ENCODE peak calls at places on chromosomes 3 and 15, in seven cellular contexts. Q, A, I, K, C, X and T are unnamed samples.

GRCh38 chr3:52786330-52787215 is 8.0 kb upstream of the ITIH3 start:
- DNase-seq in K (peak; percentile 49), A (no peak), Q (no peak), I (no peak), X (no peak), C (no peak), T (peak; percentile 20)

GRCh38 chr3:10495003-10495402 is 10.4 kb downstream of the ATP2B2 start:
- DNase-seq in A (peak; percentile 60), C (peak; percentile 58), I (no peak), Q (peak; percentile 74), X (peak; percentile 20), K (no peak), T (peak; percentile 72)

GRCh38 chr3:195224156-195224979 is 46.6 kb downstream of the XXYLT1 start:
- DNase-seq in I (no peak), C (no peak), K (no peak), Q (no peak), X (no peak), A (no peak), T (peak; percentile 25)

GRCh38 chr15:53716909-53717878 is 42.3 kb downstream of the WDR72 start:
- DNase-seq in X (peak; percentile 21), Q (no peak), A (peak; percentile 20), I (no peak), K (no peak), C (no peak), T (no peak)

GRCh38 chr15:68389041-68389930 is 42.7 kb downstream of the ITGA11 start:
- DNase-seq in X (no peak), I (no peak), A (no peak), C (no peak), K (no peak), Q (no peak), T (peak; percentile 10)

GRCh38 chr3:128598884-128599664 is 51.5 kb downstream of the RPN1 start:
- DNase-seq in K (no peak), A (no peak), I (no peak), X (no peak), C (no peak), Q (no peak), T (no peak)

GRCh38 chr3:138567403-138567802 is 26.7 kb downstream of the CEP70 start:
- DNase-seq in K (no peak), C (no peak), I (no peak), A (peak; percentile 35), Q (no peak), X (no peak), T (no peak)

GRCh38 chr15:78750566-78750965 is 60.7 kb downstream of the ADAMTS7 start:
- DNase-seq in C (no peak), X (no peak), K (peak; percentile 70), Q (no peak), A (no peak), I (no peak), T (no peak)

GRCh38 chr15:74642724-74643367 is 27.2 kb downstream of the CLK3 start:
- DNase-seq in C (no peak), A (no peak), K (no peak), X (peak; percentile 87), I (peak; percentile 44), Q (peak; percentile 55), T (no peak)

GRCh38 chr3:142134799-142135325 is 14.5 kb downstream of the TFDP2 start:
- DNase-seq in A (no peak), I (no peak), K (no peak), X (no peak), C (no peak), Q (no peak), T (no peak)

GRCh38 chr15:98663045-98663444 is 14.7 kb downstream of the IGF1R start:
- DNase-seq in A (no peak), C (no peak), K (no peak), I (no peak), X (no peak), Q (no peak), T (no peak)

GRCh38 chr15:72342385-72342784 is 22.4 kb upstream of the CELF6 start:
- DNase-seq in A (peak; percentile 33), K (no peak), I (peak; percentile 22), X (peak; percentile 31), C (peak; percentile 7), Q (no peak), T (no peak)

GRCh38 chr3:52831500-52832301 is 1.2 kb upstream of the ITIH4 start:
- DNase-seq in Q (peak; percentile 67), X (peak; percentile 72), I (peak; percentile 34), C (peak; percentile 68), K (peak; percentile 62), A (peak; percentile 64), T (peak; percentile 73)

GRCh38 chr3:34237946-34238345 is 439.5 kb downstream of the PDCD6IP start:
- DNase-seq in A (no peak), C (no peak), Q (no peak), X (no peak), K (no peak), I (no peak), T (no peak)

GRCh38 chr3:65665922-65666321 is 372.8 kb downstream of the MAGI1 start:
- DNase-seq in C (no peak), A (no peak), K (no peak), I (no peak), X (no peak), Q (no peak), T (no peak)

GRCh38 chr3:13143381-13144004 is 70.3 kb upstream of the IQSEC1 start:
- DNase-seq in X (no peak), C (no peak), Q (peak; percentile 42), A (no peak), K (peak; percentile 25), I (peak; percentile 2), T (no peak)

GRCh38 chr3:186057594-186057993 is 51.3 kb downstream of the ETV5 start:
- DNase-seq in Q (no peak), C (no peak), I (no peak), K (no peak), X (no peak), A (no peak), T (no peak)

GRCh38 chr15:67010898-67011619 is 54.3 kb upstream of the SMAD3 start:
- DNase-seq in K (no peak), A (no peak), Q (peak; percentile 41), C (no peak), X (no peak), I (no peak), T (no peak)

GRCh38 chr3:7800006-7800780 is 701.4 kb upstream of the LMCD1 start:
- DNase-seq in Q (no peak), I (no peak), X (peak; percentile 34), A (no peak), K (no peak), C (no peak), T (no peak)

GRCh38 chr15:34038404-34039179 is 412 bp downstream of the AVEN start:
- DNase-seq in X (peak; percentile 75), A (peak; percentile 55), K (peak; percentile 94), Q (peak; percentile 75), I (peak; percentile 81), C (no peak), T (peak; percentile 33)
- TF ChIP-seq POLR2A in X (peak; percentile 74), A (peak; percentile 75), K (no peak), Q (no peak), I (peak; percentile 24), C (peak; percentile 82), T (no peak)

GRCh38 chr15:82532991-82533481 is 7.2 kb downstream of the RPS17 start:
- DNase-seq in C (no peak), Q (no peak), I (no peak), X (no peak), A (no peak), K (no peak), T (no peak)
- TF ChIP-seq POLR2AphosphoS5 in C (no peak), Q (no peak), I (no peak), X (no peak), A (no peak), K (no peak), T (no peak)

GRCh38 chr3:180612363-180612762 is 10.4 kb downstream of the TTC14 start:
- DNase-seq in A (no peak), X (no peak), I (no peak), K (no peak), C (no peak), Q (no peak), T (no peak)
- TF ChIP-seq POLR2A in A (no peak), X (no peak), I (no peak), K (no peak), C (no peak), Q (no peak), T (no peak)

DNA sequence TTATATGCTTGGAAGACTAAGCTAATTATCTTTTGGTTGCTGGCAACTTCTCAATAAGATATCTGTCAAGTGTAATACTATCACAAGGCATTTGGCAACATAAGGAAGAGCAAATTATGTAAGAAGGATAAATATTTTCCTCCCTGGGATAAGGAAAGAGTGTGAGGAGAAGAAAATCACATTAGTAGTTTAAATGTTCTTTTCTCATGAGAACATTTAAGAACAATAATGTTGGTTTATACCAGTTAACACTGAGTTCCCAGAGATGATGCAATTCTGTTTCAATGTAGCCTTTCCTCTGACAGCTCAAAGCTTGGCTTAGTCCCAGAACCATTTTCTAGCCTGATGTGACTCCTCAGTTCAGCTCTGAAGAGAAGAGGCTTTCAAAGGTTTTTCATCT is 66.1 kb upstream of the NPHP3 start:
- DNase-seq in X (peak; percentile 52), Q (no peak), C (peak; percentile 8), I (no peak), K (no peak), A (no peak), T (no peak)
- TF ChIP-seq POLR2AphosphoS5 in X (no peak), Q (no peak), C (no peak), I (peak; percentile 40), K (no peak), A (no peak), T (no peak)

DNA sequence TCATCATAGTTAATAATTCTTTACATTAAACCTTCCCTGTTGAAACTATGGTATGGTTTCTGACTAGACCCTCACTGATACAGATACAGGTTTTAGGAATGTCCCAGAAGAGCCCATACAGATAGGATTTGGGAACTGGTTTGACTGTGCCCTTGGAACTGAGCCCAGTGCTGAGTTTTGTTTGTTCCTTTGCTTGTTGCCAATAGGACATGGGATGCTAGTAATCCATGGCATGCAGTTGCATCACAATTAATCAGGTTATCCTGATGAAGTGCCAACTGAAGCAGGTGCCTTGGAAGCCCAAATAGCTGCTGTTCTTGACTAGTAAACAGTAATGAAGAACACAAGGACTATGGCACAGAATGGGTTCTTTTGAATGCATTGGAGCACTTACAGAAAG is 230.6 kb downstream of the NEK10 start:
- DNase-seq in I (no peak), K (no peak), C (no peak), A (no peak), X (no peak), Q (no peak), T (peak; percentile 47)
- TF ChIP-seq POLR2A in I (no peak), K (no peak), C (no peak), A (no peak), X (no peak), Q (no peak), T (no peak)

DNA sequence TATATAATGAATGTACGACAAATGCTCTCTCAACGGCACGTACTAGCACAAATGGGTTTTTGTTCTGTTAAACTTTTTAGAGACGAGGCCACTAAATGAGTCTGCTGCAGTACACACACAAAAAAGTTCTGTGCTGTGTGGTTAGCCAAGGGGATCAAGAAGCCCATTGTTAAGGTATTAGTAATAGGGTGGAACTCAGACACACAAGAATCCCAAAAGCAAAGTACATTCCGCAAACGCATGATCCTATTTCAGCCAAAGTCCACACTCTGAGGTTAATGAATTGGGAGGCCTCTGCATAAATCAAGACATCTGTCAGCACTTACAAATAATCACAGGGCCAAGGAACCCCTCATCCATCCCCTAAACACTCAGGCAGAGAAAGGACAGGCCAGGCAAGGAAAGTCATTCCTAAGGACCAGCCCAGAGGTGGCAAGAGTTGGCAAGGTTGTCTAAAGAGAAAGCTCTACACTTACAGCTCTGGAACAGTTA is 12.1 kb downstream of the OSBPL10 start:
- DNase-seq in A (peak; percentile 96), X (peak; percentile 57), Q (no peak), K (no peak), I (no peak), C (peak; percentile 86), T (no peak)
- TF ChIP-seq POLR2AphosphoS5 in A (no peak), X (peak; percentile 51), Q (no peak), K (no peak), I (no peak), C (no peak), T (no peak)

GRCh38 chr3:46406786-46407611 is at the start of the genes CCR5AS and CCRL2:
- DNase-seq in I (peak; percentile 89), X (peak; percentile 86), A (no peak), C (no peak), K (peak; percentile 87), Q (peak; percentile 95), T (no peak)
- TF ChIP-seq POLR2A in I (peak; percentile 87), X (peak; percentile 35), A (no peak), C (no peak), K (no peak), Q (peak; percentile 68), T (no peak)